ENCODE peak calls at places on chromosome 11, in ten cellular contexts. E, K, V, F, C, U, S, Q, I and X are unnamed samples.

GRCh38 chr11:113286509-113287497 is 27.6 kb upstream of the TTC12 start:
- DNase-seq in E (no peak), K (no peak), V (no peak), F (no peak), C (no peak), U (no peak), S (no peak), Q (no peak), I (no peak), X (no peak)

GRCh38 chr11:31795706-31796522 is 15.2 kb downstream of the PAX6 start:
- DNase-seq in E (no peak), K (no peak), V (no peak), F (no peak), C (no peak), U (no peak), S (peak; percentile 77), Q (no peak), I (no peak), X (no peak)

GRCh38 chr11:128351168-128351567 is 236.2 kb downstream of the ETS1 start:
- DNase-seq in E (no peak), K (no peak), V (no peak), F (no peak), C (no peak), U (no peak), S (no peak), Q (no peak), I (no peak), X (no peak)

GRCh38 chr11:67500818-67501584 is 4.2 kb downstream of the PITPNM1 start:
- DNase-seq in E (no peak), K (no peak), V (no peak), F (no peak), C (no peak), U (no peak), S (no peak), Q (no peak), I (no peak), X (no peak)

GRCh38 chr11:118975771-118976709 is 4.5 kb downstream of the FOXR1 start:
- DNase-seq in E (no peak), K (no peak), V (no peak), F (no peak), C (no peak), U (no peak), S (no peak), Q (no peak), I (no peak), X (no peak)

GRCh38 chr11:86740628-86741488 is 59.5 kb upstream of the PRSS23 start:
- DNase-seq in E (peak; percentile 58), K (no peak), V (peak; percentile 32), F (peak; percentile 98), C (no peak), U (peak; percentile 15), S (peak; percentile 11), Q (no peak), I (peak; percentile 77), X (peak; percentile 88)

GRCh38 chr11:105670811-105671210 is 60.9 kb downstream of the GRIA4 start:
- DNase-seq in E (no peak), K (no peak), V (no peak), F (peak; percentile 9), C (no peak), U (no peak), S (no peak), Q (no peak), I (no peak), X (no peak)

GRCh38 chr11:72652871-72653615 is 21.2 kb downstream of the PDE2A start:
- DNase-seq in E (peak; percentile 21), K (no peak), V (no peak), F (no peak), C (no peak), U (no peak), S (peak; percentile 94), Q (no peak), I (no peak), X (no peak)

GRCh38 chr11:112963368-112963955 is 2.2 kb downstream of the NCAM1 start:
- DNase-seq in E (no peak), K (no peak), V (no peak), F (no peak), C (no peak), U (no peak), S (peak; percentile 75), Q (no peak), I (no peak), X (no peak)

GRCh38 chr11:100925935-100926334 is 203.7 kb downstream of the PGR start:
- DNase-seq in E (no peak), K (no peak), V (no peak), F (peak; percentile 89), C (no peak), U (no peak), S (no peak), Q (no peak), I (no peak), X (no peak)

GRCh38 chr11:30635401-30635989 is 49.3 kb upstream of the MPPED2 start:
- DNase-seq in E (peak; percentile 19), K (no peak), V (no peak), F (peak; percentile 1), C (no peak), U (no peak), S (peak; percentile 78), Q (no peak), I (no peak), X (no peak)

GRCh38 chr11:69155302-69156198 is at the start of gene SMIM38:
- DNase-seq in E (no peak), K (no peak), V (no peak), F (no peak), C (peak; percentile 63), U (no peak), S (no peak), Q (no peak), I (no peak), X (no peak)
- H3K4me3 ChIP-seq in E (no peak within 1 kb of the TSS), K (no peak within 1 kb of the TSS), V (no peak within 1 kb of the TSS), F (no peak within 1 kb of the TSS), C (peak within 1 kb of the TSS; percentile 27), U (no peak within 1 kb of the TSS), S (no peak within 1 kb of the TSS), Q (peak within 1 kb of the TSS; percentile 36), I (no peak within 1 kb of the TSS), X (no peak within 1 kb of the TSS)

GRCh38 chr11:33736148-33736809 is at the start of gene CD59:
- DNase-seq in E (peak; percentile 76), K (peak; percentile 98), V (peak; percentile 98), F (peak; percentile 88), C (peak; percentile 98), U (peak; percentile 98), S (peak; percentile 95), Q (peak; percentile 98), I (peak; percentile 93), X (peak; percentile 70)

GRCh38 chr11:33733978-33734377 is 2.2 kb downstream of the CD59 start:
- DNase-seq in E (no peak), K (no peak), V (no peak), F (no peak), C (no peak), U (no peak), S (no peak), Q (no peak), I (no peak), X (no peak)

GRCh38 chr11:33734441-33735165 is 1.6 kb downstream of the CD59 start:
- DNase-seq in E (no peak), K (peak; percentile 69), V (peak; percentile 46), F (no peak), C (peak; percentile 55), U (peak; percentile 55), S (no peak), Q (no peak), I (no peak), X (no peak)

GRCh38 chr11:33735166-33735425 is 1.1 kb downstream of the CD59 start:
- DNase-seq in E (no peak), K (no peak), V (no peak), F (no peak), C (no peak), U (no peak), S (peak; percentile 36), Q (no peak), I (no peak), X (no peak)

DNA sequence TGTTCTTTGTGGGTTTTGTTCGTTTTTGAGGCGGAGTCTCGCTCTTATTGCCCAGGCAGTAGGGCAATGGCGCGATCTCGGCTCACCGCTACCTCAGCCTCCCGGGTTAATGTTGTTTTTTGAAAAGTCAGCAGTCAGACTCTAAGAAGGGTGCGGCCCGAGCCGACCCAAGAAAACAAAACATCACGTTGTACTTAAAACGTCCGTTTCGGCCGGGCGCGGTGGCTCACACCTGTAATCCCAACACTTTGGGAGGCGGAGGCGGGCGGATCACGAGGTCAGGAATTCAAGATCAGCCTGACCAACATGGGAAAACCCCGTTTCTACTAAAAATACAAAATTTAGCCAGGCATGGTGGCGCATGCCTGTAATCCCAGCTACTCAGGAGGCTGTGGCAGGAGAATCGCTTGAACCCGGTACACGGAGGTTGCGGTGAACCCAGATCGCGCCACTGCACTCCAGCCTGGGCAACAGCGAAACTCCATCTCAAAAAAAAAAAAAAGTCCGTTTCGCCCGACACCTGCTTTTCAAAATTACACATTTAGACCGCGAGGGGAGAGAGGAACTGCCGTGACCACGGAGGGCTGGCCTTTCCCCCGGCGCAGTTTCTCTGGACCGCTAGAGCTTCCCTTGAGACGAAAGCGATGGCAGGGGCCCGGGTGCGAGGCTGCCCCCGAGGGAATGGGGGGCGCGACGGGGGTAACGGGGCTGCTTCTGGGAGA is 636 bp downstream of the CD59 start:
- DNase-seq in E (no peak), K (peak; percentile 71), V (peak; percentile 57), F (no peak), C (peak; percentile 50), U (peak; percentile 64), S (peak; percentile 59), Q (peak; percentile 39), I (no peak), X (no peak)
- TF ChIP-seq CTCF in E (no peak), K (no peak), V (peak; percentile 3), F (no peak), C (no peak), U (no peak), S (no peak), Q (no peak), I (no peak), X (peak; percentile 4)

DNA sequence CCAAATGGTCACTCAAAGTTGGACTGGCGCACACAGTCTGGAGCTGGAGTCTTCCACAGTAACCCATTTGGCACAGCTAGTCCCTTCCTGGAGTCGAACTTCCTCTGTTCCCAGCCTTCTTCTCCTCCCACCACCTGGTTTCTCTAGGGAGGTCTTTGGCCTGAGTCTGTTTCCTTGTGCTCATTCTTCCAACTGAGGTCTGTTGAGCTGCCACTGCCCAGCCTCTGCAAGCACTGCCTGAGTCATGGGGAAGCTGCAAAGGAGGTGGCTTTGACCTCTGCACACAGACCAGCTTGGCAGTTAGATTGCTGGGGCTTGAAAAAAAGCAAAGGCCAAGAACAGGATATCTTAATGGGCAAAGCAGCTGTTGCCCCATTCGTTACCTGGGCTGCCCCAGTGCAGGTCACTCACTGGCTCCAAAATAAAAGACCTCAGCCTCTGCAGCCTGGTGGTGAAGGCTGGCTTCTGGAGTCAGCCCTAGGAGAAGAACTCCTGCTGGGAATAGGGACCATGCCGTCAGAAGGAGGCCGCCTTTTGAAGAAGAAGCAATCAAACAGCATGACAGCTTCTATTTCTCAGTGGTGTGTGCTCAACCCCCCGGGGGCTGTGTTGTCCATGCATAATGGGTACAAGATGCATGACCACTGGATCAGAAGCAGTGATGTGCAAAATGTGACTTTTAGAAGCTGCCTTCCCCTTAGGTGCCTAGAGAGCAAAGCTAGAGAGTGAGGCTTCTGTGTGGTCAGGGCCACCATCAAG is 3.0 kb downstream of the ADAMTS15 start:
- DNase-seq in E (no peak), K (no peak), V (no peak), F (peak; percentile 74), C (peak; percentile 63), U (peak; percentile 25), S (no peak), Q (peak; percentile 57), I (no peak), X (no peak)
- H3K9me3 ChIP-seq in E (no peaks in the 10 kb centered on the region), K (no peaks in the 10 kb centered on the region), V (no peaks in the 10 kb centered on the region), F (no peaks in the 10 kb centered on the region), C (no peaks in the 10 kb centered on the region), U (no peaks in the 10 kb centered on the region), S (no peaks in the 10 kb centered on the region), Q (no peaks in the 10 kb centered on the region), I (no peaks in the 10 kb centered on the region), X (no peaks in the 10 kb centered on the region)

GRCh38 chr11:123408619-123409455 is 21.2 kb upstream of the GRAMD1B start:
- DNase-seq in E (no peak), K (no peak), V (no peak), F (no peak), C (no peak), U (no peak), S (no peak), Q (no peak), I (no peak), X (no peak)
- H3K4me3 ChIP-seq in E (no peak overlapping the region), K (no peak overlapping the region), V (no peak overlapping the region), F (no peak overlapping the region), C (no peak overlapping the region), U (no peak overlapping the region), S (no peak overlapping the region), Q (no peak overlapping the region), I (no peak overlapping the region), X (no peak overlapping the region)